ENCODE peak calls at places on chromosomes 2 and 18, in six cellular contexts. Y is fibroblast of lung; N is endodermal cell; E is BE2C; H is K562; Z is CD8-positive, alpha-beta T cell. F is an unnamed sample.

GRCh38 chr18:79798999-79799370 is 1.2 kb downstream of the KCNG2 start:
- DNase-seq in Y (no peak), N (peak; percentile 70), E (no peak), H (no peak), Z (no peak), F (no peak)

GRCh38 chr2:17334300-17334699 is 183.9 kb downstream of the RAD51AP2 start:
- DNase-seq in Y (no peak), N (no peak), E (no peak), H (no peak), Z (no peak), F (no peak)

GRCh38 chr2:185567940-185568339 is 170.7 kb upstream of the FSIP2 start:
- DNase-seq in Y (no peak), N (peak; percentile 79), E (no peak), H (no peak), Z (no peak), F (no peak)

GRCh38 chr18:34707670-34708069 is 2.4 kb upstream of the DTNA start:
- DNase-seq in Y (peak; percentile 90), N (peak; percentile 66), E (no peak), H (no peak), Z (no peak), F (peak; percentile 46)

GRCh38 chr2:233919938-233920337 is 2.8 kb downstream of the TRPM8 start:
- DNase-seq in Y (peak; percentile 70), N (no peak), E (no peak), H (no peak), Z (no peak), F (peak; percentile 46)

GRCh38 chr2:208488668-208489564 is 82.3 kb downstream of the PTH2R start:
- DNase-seq in Y (no peak), N (no peak), E (no peak), H (peak; percentile 65), Z (no peak), F (no peak)

GRCh38 chr2:177553176-177553909 is 160.8 kb downstream of the AGPS start:
- DNase-seq in Y (peak; percentile 44), N (no peak), E (no peak), H (no peak), Z (no peak), F (no peak)

GRCh38 chr2:140528982-140529381 is 1601.8 kb downstream of the LRP1B start:
- DNase-seq in Y (no peak), N (no peak), E (no peak), H (no peak), Z (no peak), F (no peak)

GRCh38 chr18:34880882-34881852 is 160.0 kb upstream of the MAPRE2 start:
- DNase-seq in Y (peak; percentile 15), N (no peak), E (no peak), H (no peak), Z (no peak), F (no peak)

GRCh38 chr18:5600376-5601071 is 56.7 kb upstream of the EPB41L3 start:
- DNase-seq in Y (no peak), N (no peak), E (no peak), H (no peak), Z (no peak), F (no peak)

GRCh38 chr2:48227617-48228344 is 302.2 kb upstream of the STON1 start:
- DNase-seq in Y (no peak), N (no peak), E (no peak), H (no peak), Z (no peak), F (no peak)

GRCh38 chr2:232438951-232439757 is 16.8 kb upstream of the ALPI start:
- DNase-seq in Y (no peak), N (peak; percentile 80), E (peak; percentile 69), H (peak; percentile 17), Z (peak; percentile 24), F (peak; percentile 24)

GRCh38 chr18:77657651-77658308 is 408.1 kb downstream of the GALR1 start:
- DNase-seq in Y (no peak), N (no peak), E (no peak), H (no peak), Z (no peak), F (no peak)

GRCh38 chr2:69099541-69099940 is 86.6 kb downstream of the ANTXR1 start:
- DNase-seq in Y (peak; percentile 57), N (no peak), E (no peak), H (no peak), Z (no peak), F (peak; percentile 42)

GRCh38 chr2:209425082-209426071 is 1.5 kb downstream of the MAP2 start:
- DNase-seq in Y (peak; percentile 51), N (peak; percentile 49), E (peak; percentile 34), H (no peak), Z (no peak), F (peak; percentile 16)

GRCh38 chr2:70070557-70071268 is 16.6 kb upstream of the PCBP1 start:
- DNase-seq in Y (peak; percentile 86), N (peak; percentile 84), E (peak; percentile 52), H (peak; percentile 78), Z (peak; percentile 37), F (peak; percentile 55)

GRCh38 chr2:136065907-136066306 is 52.0 kb downstream of the CXCR4 start:
- DNase-seq in Y (no peak), N (no peak), E (no peak), H (no peak), Z (no peak), F (no peak)

GRCh38 chr2:168300460-168300859 is 53.1 kb upstream of the STK39 start:
- DNase-seq in Y (peak; percentile 56), N (no peak), E (no peak), H (no peak), Z (no peak), F (no peak)

GRCh38 chr2:169478339-169478738 is 955 bp upstream of the BBS5 start:
- DNase-seq in Y (peak; percentile 47), N (no peak), E (no peak), H (no peak), Z (no peak), F (peak; percentile 8)

GRCh38 chr2:98412751-98413445 is 31.8 kb upstream of the INPP4A start:
- DNase-seq in Y (peak; percentile 36), N (peak; percentile 72), E (peak; percentile 33), H (peak; percentile 68), Z (peak; percentile 41), F (peak; percentile 5)

GRCh38 chr2:11738589-11739436 is 7.6 kb upstream of the LPIN1 start:
- DNase-seq in Y (peak; percentile 81), N (peak; percentile 86), E (peak; percentile 70), H (peak; percentile 36), Z (no peak), F (peak; percentile 100)

GRCh38 chr18:27226556-27227075 is 41.5 kb upstream of the CHST9 start:
- DNase-seq in Y (no peak), N (no peak), E (no peak), H (no peak), Z (no peak), F (no peak)

GRCh38 chr2:143219266-143219665 is 90.0 kb downstream of the ARHGAP15 start:
- DNase-seq in Y (no peak), N (no peak), E (no peak), H (no peak), Z (no peak), F (no peak)

GRCh38 chr2:109144271-109144670 is 15.3 kb downstream of the SH3RF3 start:
- DNase-seq in Y (no peak), N (no peak), E (no peak), H (no peak), Z (no peak), F (no peak)

GRCh38 chr2:154375625-154376020 is 322.9 kb upstream of the KCNJ3 start:
- DNase-seq in Y (peak; percentile 46), N (peak; percentile 50), E (peak; percentile 6), H (no peak), Z (no peak), F (no peak)

GRCh38 chr2:3534251-3534814 is 15.0 kb upstream of the ADI1 start:
- DNase-seq in Y (no peak), N (no peak), E (no peak), H (no peak), Z (no peak), F (no peak)

GRCh38 chr2:3535794-3536681 is 16.7 kb upstream of the ADI1 start:
- DNase-seq in Y (peak; percentile 93), N (peak; percentile 63), E (no peak), H (peak; percentile 50), Z (no peak), F (peak; percentile 78)

GRCh38 chr2:3533836-3534235 is 14.5 kb upstream of the ADI1 start:
- DNase-seq in Y (no peak), N (peak; percentile 73), E (no peak), H (no peak), Z (no peak), F (no peak)

GRCh38 chr2:3536682-3537632 is 17.6 kb upstream of the ADI1 start:
- DNase-seq in Y (peak; percentile 62), N (peak; percentile 86), E (peak; percentile 65), H (peak; percentile 79), Z (no peak), F (peak; percentile 68)

GRCh38 chr2:3535467-3535793 is 16.1 kb upstream of the ADI1 start:
- DNase-seq in Y (no peak), N (peak; percentile 24), E (no peak), H (no peak), Z (no peak), F (no peak)
- H3K4me3 ChIP-seq in Y (peak overlapping the region; percentile 27), N (no peak overlapping the region), E (no peak overlapping the region), H (no peak overlapping the region), Z (no peak overlapping the region), F (no peak overlapping the region)

GRCh38 chr2:33186937-33187336 is 240.2 kb downstream of the LTBP1 start:
- DNase-seq in Y (no peak), N (no peak), E (no peak), H (no peak), Z (no peak), F (no peak)
- H3K36me3 ChIP-seq in Y (peaks cover 10% of the 10 kb centered on the region), N (peaks cover 6% of the 10 kb centered on the region), E (no peaks in the 10 kb centered on the region), H (no peaks in the 10 kb centered on the region), Z (no peaks in the 10 kb centered on the region), F (peaks cover 31% of the 10 kb centered on the region)

DNA sequence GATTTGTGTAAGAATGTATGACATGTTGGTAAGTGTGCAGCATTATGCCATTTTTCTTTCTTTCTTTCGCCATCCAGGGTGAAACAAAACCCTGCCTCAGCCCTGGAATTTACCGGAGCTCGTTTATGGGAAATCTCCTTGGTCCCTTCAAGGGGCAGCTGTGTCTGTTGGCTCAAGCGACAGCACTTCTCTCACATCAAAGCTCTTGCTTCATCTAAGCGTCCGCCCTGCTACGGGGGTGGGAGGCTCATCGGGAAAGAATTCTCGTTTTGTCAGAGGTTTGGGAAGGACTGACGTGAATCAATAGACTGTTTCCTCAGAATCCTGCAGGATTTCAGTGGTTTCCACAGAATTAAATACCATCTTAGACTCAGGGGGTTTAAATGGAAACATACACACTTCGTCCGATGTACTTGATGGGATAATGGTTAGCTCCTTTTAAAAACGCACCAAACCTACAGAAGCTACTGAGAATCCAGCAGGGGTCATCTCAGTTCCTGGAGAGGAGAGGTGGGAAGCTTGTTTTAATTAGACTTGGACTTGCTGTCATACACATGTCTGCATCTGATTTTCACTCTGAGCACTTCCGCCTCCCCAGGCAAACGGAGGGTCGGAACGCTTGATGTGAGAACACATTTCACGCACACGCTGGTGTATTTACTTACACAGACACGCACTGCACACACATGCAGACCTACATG is 91.5 kb downstream of the ASB1 start:
- DNase-seq in Y (peak; percentile 57), N (no peak), E (no peak), H (no peak), Z (no peak), F (no peak)
- H3K4me3 ChIP-seq in Y (peak overlapping the region; percentile 1), N (no peak overlapping the region), E (no peak overlapping the region), H (no peak overlapping the region), Z (no peak overlapping the region), F (no peak overlapping the region)

GRCh38 chr2:46383784-46384456 is 86.7 kb downstream of the EPAS1 start:
- DNase-seq in Y (no peak), N (peak; percentile 26), E (no peak), H (no peak), Z (no peak), F (no peak)
- H3K36me3 ChIP-seq in Y (peaks cover 41% of the 10 kb centered on the region), N (no peaks in the 10 kb centered on the region), E (no peaks in the 10 kb centered on the region), H (peaks cover 2% of the 10 kb centered on the region), Z (no peaks in the 10 kb centered on the region), F (peaks cover 84% of the 10 kb centered on the region)